ENCODE peak calls at places on chromosomes 2 and 18, in four cellular contexts. A is epithelial cell of esophagus; P is bronchial epithelial cell; L is CD4-positive, alpha-beta T cell. S is an unnamed sample.

GRCh38 chr2:222969491-222969890 is 82.5 kb upstream of the KCNE4 start:
- DNase-seq in A (peak), L (no peak), P (peak), S (no peak)

GRCh38 chr2:232229296-232229916 is 149.1 kb upstream of the ALPP start:
- DNase-seq in P (peak), A (peak), L (no peak), S (no peak)

GRCh38 chr2:140696449-140696848 is 1434.4 kb downstream of the LRP1B start:
- DNase-seq in P (peak), L (no peak), A (peak), S (no peak)

GRCh38 chr2:24454258-24454657 is 36.8 kb upstream of the NCOA1 start:
- DNase-seq in L (no peak), P (no peak), A (no peak), S (no peak)

GRCh38 chr2:133566967-133567645 is 1.2 kb downstream of the NCKAP5 start:
- DNase-seq in A (peak), L (no peak), P (peak), S (no peak)

GRCh38 chr18:75066936-75067335 is 142.0 kb downstream of the PTGR3 start:
- DNase-seq in L (no peak), P (no peak), A (no peak), S (no peak)

GRCh38 chr2:35891528-35891927 is 464.1 kb upstream of the CRIM1 start:
- DNase-seq in P (no peak), L (no peak), A (no peak), S (no peak)

GRCh38 chr18:79782566-79783308 is 15.0 kb upstream of the KCNG2 start:
- DNase-seq in A (no peak), L (no peak), P (no peak), S (no peak)

GRCh38 chr2:188734688-188735087 is 239.5 kb upstream of the COL3A1 start:
- DNase-seq in A (no peak), L (no peak), P (no peak), S (no peak)

GRCh38 chr2:156458229-156458584 is 22.0 kb downstream of the GPD2 start:
- DNase-seq in P (no peak), A (peak), L (no peak), S (no peak)

GRCh38 chr2:178110681-178111080 is 1.6 kb upstream of the RBM45 start:
- DNase-seq in A (no peak), L (no peak), P (no peak), S (no peak)

GRCh38 chr2:181674466-181674865 is 5.9 kb downstream of the NEUROD1 start:
- DNase-seq in L (no peak), P (no peak), A (no peak), S (no peak)

GRCh38 chr18:78610646-78611045 is 369.0 kb upstream of the SALL3 start:
- DNase-seq in A (no peak), P (no peak), L (no peak), S (no peak)

GRCh38 chr2:196365923-196366322 is 194.5 kb upstream of the STK17B start:
- DNase-seq in L (no peak), A (no peak), P (no peak), S (no peak)

GRCh38 chr2:240948086-240948485 is 42.0 kb downstream of the CROCC2 start:
- DNase-seq in A (no peak), P (no peak), L (no peak), S (no peak)

GRCh38 chr2:23504591-23504990 is 119.6 kb downstream of the KLHL29 start:
- DNase-seq in L (no peak), P (no peak), A (no peak), S (no peak)

GRCh38 chr2:204024503-204024902 is 87.9 kb downstream of the ICOS start:
- DNase-seq in A (peak), P (peak), L (no peak), S (no peak)

GRCh38 chr18:12036201-12036751 is 55.0 kb downstream of the IMPA2 start:
- DNase-seq in P (peak), L (no peak), A (peak), S (no peak)

GRCh38 chr2:224847431-224847830 is 131.3 kb upstream of the CCDC195 start:
- DNase-seq in P (no peak), L (no peak), A (no peak), S (no peak)

GRCh38 chr18:56738184-56738583 is 87.0 kb downstream of the WDR7 start:
- DNase-seq in L (no peak), A (no peak), P (no peak), S (no peak)

GRCh38 chr2:233358335-233358734 is 4.0 kb downstream of the DGKD start:
- DNase-seq in P (no peak), A (no peak), L (no peak), S (no peak)

GRCh38 chr18:31624892-31625640 is 33.4 kb downstream of the TTR start:
- DNase-seq in P (no peak), L (no peak), A (no peak), S (no peak)

GRCh38 chr2:75604479-75604878 is 42.1 kb upstream of the MRPL19 start:
- DNase-seq in P (peak), A (peak), L (no peak), S (no peak)

GRCh38 chr2:142140434-142140845 is 9.6 kb upstream of the LRP1B start:
- DNase-seq in A (peak), L (no peak), P (peak), S (no peak)

GRCh38 chr2:117963446-117963845 is 50.4 kb downstream of the CCDC93 start:
- DNase-seq in A (no peak), P (no peak), L (no peak), S (no peak)

GRCh38 chr2:44549856-44550255 is 188.1 kb downstream of the CAMKMT start:
- DNase-seq in L (no peak), P (peak), A (peak), S (no peak)

GRCh38 chr2:192029089-192029488 is 165.6 kb downstream of the TMEFF2 start:
- DNase-seq in P (peak), L (no peak), A (peak), S (no peak)

GRCh38 chr2:223113161-223113560 is 61.2 kb downstream of the KCNE4 start:
- DNase-seq in P (peak), A (peak), L (no peak), S (no peak)

GRCh38 chr2:174013310-174013751 is 48.2 kb upstream of the SP3 start:
- DNase-seq in A (no peak), P (no peak), L (no peak), S (no peak)

GRCh38 chr2:110881908-110882307 is 149.5 kb downstream of the ACOXL start:
- DNase-seq in A (no peak), P (no peak), L (no peak), S (no peak)

GRCh38 chr2:120264995-120265394 is 12.3 kb downstream of the RALB start:
- DNase-seq in A (peak), L (no peak), P (peak), S (no peak)

GRCh38 chr2:240149943-240150784 is 9.7 kb upstream of the OTOS start:
- DNase-seq in A (peak), L (peak), P (peak), S (no peak)

GRCh38 chr18:6015364-6015763 is 120.0 kb upstream of the TMEM200C start:
- DNase-seq in L (no peak), A (no peak), P (no peak), S (no peak)

GRCh38 chr2:172572981-172573380 is 17.1 kb downstream of the PDK1 start:
- DNase-seq in P (no peak), L (no peak), A (no peak), S (no peak)

GRCh38 chr2:20242727-20243377 is 17.9 kb upstream of the SDC1 start:
- DNase-seq in A (no peak), P (no peak), L (no peak), S (no peak)

GRCh38 chr2:85458611-85459563 is 40.4 kb downstream of the SH2D6 start:
- DNase-seq in L (no peak), A (no peak), P (no peak), S (no peak)

GRCh38 chr18:54561864-54562263 is 29.2 kb upstream of the DYNAP start:
- DNase-seq in A (no peak), L (no peak), P (peak), S (no peak)

GRCh38 chr18:54555996-54556395 is 35.0 kb upstream of the DYNAP start:
- DNase-seq in A (no peak), P (peak), L (no peak), S (no peak)

GRCh38 chr18:54557958-54558357 is 33.1 kb upstream of the DYNAP start:
- DNase-seq in L (no peak), A (no peak), P (no peak), S (no peak)

GRCh38 chr18:54558609-54559585 is 32.1 kb upstream of the DYNAP start:
- DNase-seq in L (no peak), P (peak), A (peak), S (no peak)
- TF ChIP-seq CTCF in L (peak), P (peak), A (peak), S (peak)

DNA sequence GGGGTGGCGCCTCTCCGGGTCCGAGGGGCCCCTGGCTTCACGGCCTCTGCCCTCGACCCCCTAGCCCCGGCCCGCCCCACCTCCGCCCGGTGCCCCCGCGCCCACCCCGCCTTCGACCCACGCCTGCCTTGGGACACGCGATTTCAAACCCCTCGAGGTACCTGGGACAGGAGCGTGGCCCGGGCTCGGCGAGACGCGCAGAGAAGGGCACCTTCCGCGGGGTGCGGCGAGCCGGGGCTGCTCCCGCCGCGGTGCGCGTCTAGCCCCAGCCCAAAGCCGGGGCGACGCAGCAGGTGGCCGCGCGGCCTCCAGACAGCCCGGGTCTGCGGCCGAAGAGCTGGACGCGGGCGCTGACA is 270 bp downstream of the CRACDL start:
- DNase-seq in P (no peak), A (no peak), L (no peak), S (no peak)
- TF ChIP-seq CTCF in P (no peak), A (no peak), L (no peak), S (no peak)

GRCh38 chr2:64311948-64312621 is 141.9 kb upstream of the LGALSL start:
- DNase-seq in A (peak), P (peak), L (no peak), S (peak)
- TF ChIP-seq CTCF in A (peak), P (peak), L (no peak), S (peak)

GRCh38 chr2:129233751-129234406 is 745.6 kb upstream of the RAB6C start:
- DNase-seq in A (peak), L (no peak), P (peak), S (no peak)
- TF ChIP-seq CTCF in A (peak), L (no peak), P (peak), S (no peak)

GRCh38 chr2:25714740-25715139 is 41.4 kb upstream of the DTNB start:
- DNase-seq in P (no peak), A (no peak), L (no peak), S (no peak)
- TF ChIP-seq CTCF in P (no peak), A (peak), L (no peak), S (no peak)

GRCh38 chr18:46333371-46334199 is 229.4 kb downstream of the HAUS1 start:
- DNase-seq in L (no peak), A (peak), P (peak), S (no peak)
- TF ChIP-seq CTCF in L (no peak), A (no peak), P (no peak), S (no peak)

GRCh38 chr18:63951302-63951705 is 2.2 kb downstream of the HMSD start:
- DNase-seq in P (peak), L (no peak), A (peak), S (no peak)

GRCh38 chr18:63953811-63954210 is 4.7 kb downstream of the HMSD start:
- DNase-seq in A (no peak), L (no peak), P (no peak), S (no peak)

GRCh38 chr18:63947051-63947790 is 1.9 kb upstream of the HMSD start:
- DNase-seq in P (peak), L (no peak), A (no peak), S (no peak)

DNA sequence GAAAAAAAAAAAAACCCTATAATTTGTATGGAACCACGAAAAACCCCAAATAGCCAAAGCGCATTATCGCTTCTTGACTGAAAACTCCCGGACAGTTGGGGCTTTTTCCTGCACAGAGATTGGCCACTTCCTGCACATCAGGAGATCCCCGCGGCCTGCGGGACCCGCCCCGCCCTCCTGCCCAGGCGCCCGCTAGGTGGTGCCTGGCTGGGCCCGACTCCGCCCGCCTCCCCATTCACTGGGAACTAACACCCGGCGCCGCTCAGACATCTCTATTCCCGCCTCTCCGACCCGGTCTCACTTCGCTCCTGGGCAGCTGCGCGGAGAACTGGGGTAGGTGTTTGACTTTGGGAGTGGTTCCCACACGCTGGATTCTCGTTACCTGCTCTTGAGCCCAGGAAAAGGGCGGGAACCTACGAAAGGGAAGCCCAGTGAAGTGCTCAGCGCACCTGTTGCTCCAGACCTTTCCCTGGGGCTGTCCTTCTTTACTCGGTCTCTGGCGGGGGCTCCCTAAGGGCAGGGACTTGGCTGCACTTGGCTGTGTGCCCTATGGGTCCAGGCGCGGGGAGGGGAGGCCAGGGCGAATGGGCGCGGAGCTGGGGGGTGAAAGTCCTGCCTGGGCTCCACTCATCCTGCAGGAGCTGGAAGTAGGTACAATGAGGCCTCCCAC is at the start of gene HMSD:
- DNase-seq in A (peak), P (peak), L (peak), S (no peak)
- TF ChIP-seq CTCF in A (peak), P (peak), L (peak), S (peak)

GRCh38 chr18:43420091-43420490 is 142.8 kb upstream of the SYT4 start:
- DNase-seq in L (no peak), P (no peak), A (no peak), S (no peak)

GRCh38 chr18:43420950-43421349 is 143.7 kb upstream of the SYT4 start:
- DNase-seq in L (no peak), P (no peak), A (no peak), S (no peak)

GRCh38 chr18:43422483-43422882 is 145.2 kb upstream of the SYT4 start:
- DNase-seq in P (peak), L (no peak), A (peak), S (no peak)
- TF ChIP-seq CTCF in P (no peak), L (no peak), A (peak), S (no peak)

GRCh38 chr2:113200736-113201490 is 27.1 kb downstream of the PSD4 start:
- DNase-seq in P (peak), A (peak), L (no peak), S (no peak)

GRCh38 chr2:113197347-113198047 is 23.7 kb downstream of the PSD4 start:
- DNase-seq in L (no peak), A (no peak), P (no peak), S (no peak)

GRCh38 chr2:113200236-113200635 is 26.5 kb downstream of the PSD4 start:
- DNase-seq in L (no peak), P (no peak), A (no peak), S (no peak)

GRCh38 chr2:113198048-113198789 is 24.4 kb downstream of the PSD4 start:
- DNase-seq in L (no peak), A (no peak), P (no peak), S (no peak)

GRCh38 chr2:113198790-113199612 is 25.2 kb downstream of the PSD4 start:
- DNase-seq in P (peak), L (peak), A (peak), S (no peak)
- TF ChIP-seq CTCF in P (peak), L (peak), A (peak), S (peak)